ENCODE peak calls at places on chromosomes 16 and 17, in six cellular contexts. One of them, this sample, is unnamed.

GRCh38 chr16:16075463-16076399 is 126.3 kb downstream of the ABCC1 start:
- DNase-seq in PC-3: no peak
- DNase-seq in SK-N-SH: no peak
- DNase-seq in mesendoderm: no peak
- DNase-seq in IMR-90: peak
- DNase-seq in HCT116: no peak
- DNase-seq in this sample: peak

GRCh38 chr17:65593870-65594584 is 32.6 kb upstream of the AXIN2 start:
- DNase-seq in SK-N-SH: no peak
- DNase-seq in mesendoderm: peak
- DNase-seq in PC-3: no peak
- DNase-seq in IMR-90: peak
- DNase-seq in HCT116: no peak
- DNase-seq in this sample: no peak

GRCh38 chr17:49784636-49785035 is 3.8 kb upstream of the KAT7 start:
- DNase-seq in HCT116: no peak
- DNase-seq in IMR-90: no peak
- DNase-seq in SK-N-SH: no peak
- DNase-seq in mesendoderm: no peak
- DNase-seq in PC-3: peak
- DNase-seq in this sample: no peak

GRCh38 chr17:50274945-50275221 is 617 bp downstream of the TMEM92 start:
- DNase-seq in HCT116: no peak
- DNase-seq in mesendoderm: no peak
- DNase-seq in IMR-90: no peak
- DNase-seq in SK-N-SH: no peak
- DNase-seq in PC-3: no peak
- DNase-seq in this sample: no peak

GRCh38 chr16:48616571-48616970 is 6.6 kb upstream of the N4BP1 start:
- DNase-seq in mesendoderm: no peak
- DNase-seq in IMR-90: no peak
- DNase-seq in SK-N-SH: no peak
- DNase-seq in PC-3: no peak
- DNase-seq in HCT116: no peak
- DNase-seq in this sample: no peak

GRCh38 chr17:57876866-57877237 is 27.0 kb upstream of the MRPS23 start:
- DNase-seq in SK-N-SH: no peak
- DNase-seq in IMR-90: no peak
- DNase-seq in PC-3: no peak
- DNase-seq in mesendoderm: no peak
- DNase-seq in HCT116: no peak
- DNase-seq in this sample: no peak

GRCh38 chr16:14564881-14565687 is 65.0 kb downstream of the PARN start:
- DNase-seq in IMR-90: peak
- DNase-seq in HCT116: no peak
- DNase-seq in PC-3: peak
- DNase-seq in SK-N-SH: no peak
- DNase-seq in mesendoderm: no peak
- DNase-seq in this sample: no peak

GRCh38 chr17:67602974-67603373 is 114.8 kb upstream of the NOL11 start:
- DNase-seq in PC-3: peak
- DNase-seq in mesendoderm: peak
- DNase-seq in HCT116: peak
- DNase-seq in IMR-90: peak
- DNase-seq in SK-N-SH: peak
- DNase-seq in this sample: no peak

GRCh38 chr17:55005520-55005919 is 37.0 kb downstream of the STXBP4 start:
- DNase-seq in PC-3: peak
- DNase-seq in IMR-90: peak
- DNase-seq in mesendoderm: peak
- DNase-seq in HCT116: peak
- DNase-seq in SK-N-SH: peak
- DNase-seq in this sample: no peak

GRCh38 chr17:27038676-27039075 is 255.2 kb upstream of the WSB1 start:
- DNase-seq in SK-N-SH: peak
- DNase-seq in PC-3: peak
- DNase-seq in HCT116: peak
- DNase-seq in mesendoderm: peak
- DNase-seq in IMR-90: no peak
- DNase-seq in this sample: no peak

GRCh38 chr17:72158895-72159885 is 38.4 kb downstream of the SOX9 start:
- DNase-seq in IMR-90: peak
- DNase-seq in PC-3: no peak
- DNase-seq in mesendoderm: no peak
- DNase-seq in HCT116: no peak
- DNase-seq in SK-N-SH: no peak
- DNase-seq in this sample: no peak

GRCh38 chr17:73029941-73030340 is 62.5 kb downstream of the SLC39A11 start:
- DNase-seq in SK-N-SH: no peak
- DNase-seq in mesendoderm: no peak
- DNase-seq in HCT116: no peak
- DNase-seq in IMR-90: no peak
- DNase-seq in PC-3: no peak
- DNase-seq in this sample: no peak

GRCh38 chr16:88069397-88070168 is 118.3 kb downstream of the BANP start:
- DNase-seq in HCT116: no peak
- DNase-seq in SK-N-SH: no peak
- DNase-seq in PC-3: no peak
- DNase-seq in mesendoderm: no peak
- DNase-seq in IMR-90: no peak
- DNase-seq in this sample: peak

GRCh38 chr16:4800290-4801041 is 2.0 kb downstream of the ROGDI start:
- DNase-seq in HCT116: no peak
- DNase-seq in IMR-90: no peak
- DNase-seq in mesendoderm: no peak
- DNase-seq in PC-3: no peak
- DNase-seq in SK-N-SH: no peak
- DNase-seq in this sample: no peak

GRCh38 chr17:42642377-42642776 is 16.7 kb upstream of the TUBG2 start:
- DNase-seq in HCT116: no peak
- DNase-seq in PC-3: no peak
- DNase-seq in mesendoderm: no peak
- DNase-seq in IMR-90: no peak
- DNase-seq in SK-N-SH: no peak
- DNase-seq in this sample: peak

GRCh38 chr16:3863587-3863986 is 16.9 kb downstream of the CREBBP start:
- DNase-seq in PC-3: no peak
- DNase-seq in mesendoderm: no peak
- DNase-seq in HCT116: no peak
- DNase-seq in IMR-90: no peak
- DNase-seq in SK-N-SH: no peak
- DNase-seq in this sample: no peak

GRCh38 chr17:14069251-14069981 is at the start of gene COX10:
- DNase-seq in IMR-90: peak
- DNase-seq in SK-N-SH: peak
- DNase-seq in HCT116: peak
- DNase-seq in mesendoderm: peak
- DNase-seq in PC-3: peak
- DNase-seq in this sample: peak

GRCh38 chr16:81710596-81710995 is 68.5 kb upstream of the PLCG2 start:
- DNase-seq in IMR-90: no peak
- DNase-seq in HCT116: no peak
- DNase-seq in mesendoderm: peak
- DNase-seq in SK-N-SH: no peak
- DNase-seq in PC-3: no peak
- DNase-seq in this sample: peak

GRCh38 chr17:58329808-58330543 is 1.4 kb upstream of the TSPOAP1 start:
- DNase-seq in IMR-90: no peak
- DNase-seq in SK-N-SH: no peak
- DNase-seq in mesendoderm: no peak
- DNase-seq in PC-3: no peak
- DNase-seq in HCT116: no peak
- DNase-seq in this sample: no peak

GRCh38 chr17:13727441-13728171 is 125.9 kb upstream of the HS3ST3A1 start:
- DNase-seq in mesendoderm: no peak
- DNase-seq in PC-3: peak
- DNase-seq in SK-N-SH: no peak
- DNase-seq in HCT116: no peak
- DNase-seq in IMR-90: peak
- DNase-seq in this sample: no peak

GRCh38 chr17:41925991-41926590 is 4.3 kb upstream of the ODAD4 start:
- DNase-seq in IMR-90: no peak
- DNase-seq in PC-3: no peak
- DNase-seq in SK-N-SH: no peak
- DNase-seq in HCT116: no peak
- DNase-seq in mesendoderm: no peak
- DNase-seq in this sample: no peak

GRCh38 chr16:73057369-73058210 is 9.7 kb upstream of the ZFHX3 start:
- DNase-seq in PC-3: no peak
- DNase-seq in HCT116: no peak
- DNase-seq in mesendoderm: no peak
- DNase-seq in IMR-90: no peak
- DNase-seq in SK-N-SH: peak
- DNase-seq in this sample: peak

GRCh38 chr17:42690596-42690995 is 8.3 kb downstream of the CNTNAP1 start:
- DNase-seq in HCT116: no peak
- DNase-seq in IMR-90: no peak
- DNase-seq in mesendoderm: no peak
- DNase-seq in SK-N-SH: no peak
- DNase-seq in PC-3: no peak
- DNase-seq in this sample: no peak

GRCh38 chr17:879546-879945 is 97.4 kb downstream of the MRM3 start:
- DNase-seq in IMR-90: peak
- DNase-seq in mesendoderm: peak
- DNase-seq in PC-3: peak
- DNase-seq in SK-N-SH: no peak
- DNase-seq in HCT116: peak
- DNase-seq in this sample: peak

GRCh38 chr17:77280304-77280910 is 139.6 kb downstream of the SEC14L1 start:
- DNase-seq in IMR-90: peak
- DNase-seq in SK-N-SH: peak
- DNase-seq in HCT116: peak
- DNase-seq in mesendoderm: peak
- DNase-seq in PC-3: peak
- DNase-seq in this sample: no peak

GRCh38 chr16:3439637-3440036 is 3.7 kb downstream of the ZNF597 start:
- DNase-seq in HCT116: no peak
- DNase-seq in SK-N-SH: no peak
- DNase-seq in PC-3: no peak
- DNase-seq in mesendoderm: no peak
- DNase-seq in IMR-90: no peak
- DNase-seq in this sample: no peak

GRCh38 chr17:20999044-20999573 is 43.7 kb downstream of the USP22 start:
- DNase-seq in mesendoderm: no peak
- DNase-seq in IMR-90: no peak
- DNase-seq in PC-3: no peak
- DNase-seq in SK-N-SH: no peak
- DNase-seq in HCT116: no peak
- DNase-seq in this sample: peak

GRCh38 chr17:11899494-11899893 is 97.8 kb downstream of the ZNF18 start:
- DNase-seq in PC-3: peak
- DNase-seq in mesendoderm: peak
- DNase-seq in SK-N-SH: peak
- DNase-seq in HCT116: no peak
- DNase-seq in IMR-90: no peak
- DNase-seq in this sample: no peak

GRCh38 chr16:73151225-73151624 is 103.3 kb upstream of the ZFHX3 start:
- DNase-seq in PC-3: no peak
- DNase-seq in HCT116: no peak
- DNase-seq in mesendoderm: peak
- DNase-seq in SK-N-SH: no peak
- DNase-seq in IMR-90: no peak
- DNase-seq in this sample: no peak

GRCh38 chr17:69538795-69539194 is 124.3 kb downstream of the MAP2K6 start:
- DNase-seq in PC-3: no peak
- DNase-seq in IMR-90: no peak
- DNase-seq in HCT116: no peak
- DNase-seq in SK-N-SH: no peak
- DNase-seq in mesendoderm: no peak
- DNase-seq in this sample: no peak

GRCh38 chr16:9033125-9033830 is 58.2 kb upstream of the HAPSTR1 start:
- DNase-seq in IMR-90: peak
- DNase-seq in HCT116: peak
- DNase-seq in SK-N-SH: peak
- DNase-seq in mesendoderm: peak
- DNase-seq in PC-3: peak
- DNase-seq in this sample: no peak

GRCh38 chr17:69761767-69762321 is 313.2 kb upstream of the KCNJ16 start:
- DNase-seq in mesendoderm: peak
- DNase-seq in HCT116: no peak
- DNase-seq in SK-N-SH: no peak
- DNase-seq in IMR-90: peak
- DNase-seq in PC-3: peak
- DNase-seq in this sample: no peak

GRCh38 chr17:61405047-61405685 is 5.5 kb downstream of the TBX2 start:
- DNase-seq in PC-3: no peak
- DNase-seq in SK-N-SH: peak
- DNase-seq in IMR-90: peak
- DNase-seq in HCT116: no peak
- DNase-seq in mesendoderm: no peak
- DNase-seq in this sample: peak
- H3K4me3 ChIP-seq in PC-3: no peak
- H3K4me3 ChIP-seq in SK-N-SH: no peak
- H3K4me3 ChIP-seq in IMR-90: peak
- H3K4me3 ChIP-seq in HCT116: no peak
- H3K4me3 ChIP-seq in mesendoderm: no peak
- H3K4me3 ChIP-seq in this sample: peak

GRCh38 chr17:64064331-64064730 is 43.9 kb upstream of the ICAM2 start:
- DNase-seq in mesendoderm: no peak
- DNase-seq in PC-3: no peak
- DNase-seq in SK-N-SH: no peak
- DNase-seq in HCT116: no peak
- DNase-seq in IMR-90: no peak
- DNase-seq in this sample: no peak
- H3K9ac ChIP-seq in mesendoderm: peak
- H3K9ac ChIP-seq in PC-3: no peak
- H3K9ac ChIP-seq in SK-N-SH: no peak
- H3K9ac ChIP-seq in HCT116: no peak
- H3K9ac ChIP-seq in IMR-90: no peak
- H3K9ac ChIP-seq in this sample: no peak

GRCh38 chr16:11310997-11311561 is 29.9 kb upstream of the PRM1 start:
- DNase-seq in HCT116: no peak
- DNase-seq in mesendoderm: no peak
- DNase-seq in SK-N-SH: no peak
- DNase-seq in IMR-90: no peak
- DNase-seq in PC-3: no peak
- DNase-seq in this sample: no peak
- H3K4me3 ChIP-seq in HCT116: no peak
- H3K4me3 ChIP-seq in mesendoderm: no peak
- H3K4me3 ChIP-seq in SK-N-SH: no peak
- H3K4me3 ChIP-seq in IMR-90: no peak
- H3K4me3 ChIP-seq in PC-3: no peak
- H3K4me3 ChIP-seq in this sample: no peak

DNA sequence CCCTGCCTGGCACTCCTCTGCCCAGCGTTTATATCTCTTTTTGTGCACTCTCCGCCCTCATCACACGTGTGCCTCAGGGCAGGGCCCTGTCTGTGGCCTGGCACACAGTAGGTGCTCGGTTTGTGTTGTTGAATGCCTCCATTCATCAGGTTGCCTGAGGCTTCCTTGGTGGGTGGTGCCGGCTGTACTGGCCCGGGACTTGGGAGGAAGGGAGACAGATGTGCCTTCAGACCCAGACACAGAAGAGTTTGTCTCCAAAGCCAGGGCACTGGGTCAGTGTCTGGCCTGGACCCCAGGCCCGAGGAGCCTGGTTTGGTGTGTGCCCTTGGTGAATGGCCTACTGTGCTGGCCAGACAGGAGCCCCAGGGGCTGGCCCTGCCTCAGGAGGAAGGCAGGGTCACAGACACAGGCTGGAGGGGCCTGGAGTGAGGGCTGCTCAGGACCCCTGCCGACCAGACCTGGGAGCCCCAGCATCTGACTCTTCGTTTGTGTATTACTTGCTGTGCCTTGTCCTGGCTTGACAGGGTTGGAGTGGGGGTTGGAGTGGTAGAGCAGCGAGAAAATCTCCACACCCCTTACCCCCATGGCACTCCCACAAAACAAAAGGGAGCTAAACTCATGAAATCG is 71.7 kb downstream of the RAI1 start:
- DNase-seq in mesendoderm: peak
- DNase-seq in IMR-90: no peak
- DNase-seq in SK-N-SH: no peak
- DNase-seq in HCT116: no peak
- DNase-seq in PC-3: no peak
- DNase-seq in this sample: peak
- H3K9ac ChIP-seq in mesendoderm: peak
- H3K9ac ChIP-seq in IMR-90: no peak
- H3K9ac ChIP-seq in SK-N-SH: no peak
- H3K9ac ChIP-seq in HCT116: peak
- H3K9ac ChIP-seq in PC-3: peak
- H3K9ac ChIP-seq in this sample: peak